ENCODE peak calls at places on chromosome 2, in four cellular contexts. B is left colon; P is endothelial cell; M is activated CD8-positive, alpha-beta memory T cell treated with anti-CD3 and anti-CD28 coated beads for 4 hours. F is an unnamed sample.

GRCh38 chr2:84965192-84965516 is 5.8 kb upstream of the KCMF1 start:
- DNase-seq in B (no peak), P (no peak), M (no peak), F (no peak)

GRCh38 chr2:232981767-232982360 is 31.2 kb downstream of the NGEF start:
- DNase-seq in B (no peak), P (no peak), M (no peak), F (peak; percentile 45)

GRCh38 chr2:157480182-157480961 is 36.5 kb upstream of the CYTIP start:
- DNase-seq in B (no peak), P (no peak), M (no peak), F (peak; percentile 20)

GRCh38 chr2:198374375-198375072 is 570.1 kb downstream of the PLCL1 start:
- DNase-seq in B (peak; percentile 50), P (peak; percentile 54), M (no peak), F (no peak)

GRCh38 chr2:159904565-159905281 is 106.7 kb upstream of the CD302 start:
- DNase-seq in B (peak; percentile 92), P (peak; percentile 56), M (peak; percentile 55), F (peak; percentile 94)

GRCh38 chr2:189574793-189575475 is 5.7 kb downstream of the SLC40A1 start:
- DNase-seq in B (no peak), P (no peak), M (no peak), F (no peak)

GRCh38 chr2:30267161-30267568 is 35.8 kb downstream of the LBH start:
- DNase-seq in B (no peak), P (no peak), M (no peak), F (peak; percentile 21)

GRCh38 chr2:208265371-208265806 is 666 bp upstream of the PIKFYVE start:
- DNase-seq in B (peak; percentile 44), P (peak; percentile 16), M (peak; percentile 11), F (peak; percentile 45)

GRCh38 chr2:224220581-224221255 is 181.2 kb downstream of the FAM124B start:
- DNase-seq in B (no peak), P (no peak), M (no peak), F (no peak)

GRCh38 chr2:113834057-113834720 is 55.7 kb upstream of the ACTR3 start:
- DNase-seq in B (no peak), P (no peak), M (no peak), F (no peak)

GRCh38 chr2:41990688-41991087 is 57.1 kb upstream of the PKDCC start:
- DNase-seq in B (no peak), P (no peak), M (no peak), F (no peak)

GRCh38 chr2:164606557-164606956 is 14.7 kb downstream of the GRB14 start:
- DNase-seq in B (no peak), P (no peak), M (no peak), F (no peak)

GRCh38 chr2:189585357-189585756 is 4.8 kb upstream of the SLC40A1 start:
- DNase-seq in B (no peak), P (no peak), M (no peak), F (no peak)

GRCh38 chr2:60888853-60889252 is 7.5 kb downstream of the REL start:
- DNase-seq in B (no peak), P (no peak), M (no peak), F (no peak)

GRCh38 chr2:3575534-3576324 is 669 bp downstream of the RPS7 start:
- DNase-seq in B (no peak), P (no peak), M (no peak), F (peak; percentile 35)

GRCh38 chr2:128374711-128375413 is 56.2 kb upstream of the HS6ST1 start:
- DNase-seq in B (no peak), P (no peak), M (no peak), F (no peak)

GRCh38 chr2:32735370-32735769 is 107.5 kb downstream of the TTC27 start:
- DNase-seq in B (no peak), P (no peak), M (no peak), F (no peak)